ENCODE peak calls at places on chromosomes 4 and X, in eight cellular contexts. K is colonic mucosa; D is lower lobe of right lung; O is IMR-90; Z is GM12864; W is nephron progenitor cell; P is T-cell; R is activated CD4-positive, CD25-positive, alpha-beta regulatory T cell treated with anti-CD3 and anti-CD28 coated beads, Interleukin-2, amount 50 U/mL, for 72 hours. A is an unnamed sample.
A peak's percentile ranks its signal among the peaks of the same experiment; 100 is the strongest.

GRCh38 chr4:76420901-76421581 is at the start of gene CCDC158:
- DNase-seq in K (peak; percentile 18), D (no peak), O (no peak), Z (no peak), W (no peak), P (peak; percentile 5), R (no peak), A (no peak)

GRCh38 chrX:81195712-81196111 is 6.0 kb downstream of the HMGN5 start:
- DNase-seq in K (peak; percentile 68), D (no peak), O (peak; percentile 52), Z (no peak), W (peak; percentile 49), P (peak; percentile 20), R (peak; percentile 57), A (peak; percentile 53)

GRCh38 chr4:100079264-100079663 is 111.0 kb downstream of the DDIT4L start:
- DNase-seq in K (no peak), D (no peak), O (no peak), Z (no peak), W (no peak), P (no peak), R (no peak), A (no peak)

GRCh38 chr4:151409470-151410313 is 716 bp downstream of the FHIP1A start:
- DNase-seq in K (peak; percentile 77), D (peak; percentile 47), O (no peak), Z (no peak), W (peak; percentile 66), P (no peak), R (no peak), A (peak; percentile 9)

GRCh38 chr4:94947681-94948108 is 189.9 kb downstream of the BMPR1B start:
- DNase-seq in K (no peak), D (no peak), O (no peak), Z (no peak), W (no peak), P (no peak), R (no peak), A (no peak)

GRCh38 chr4:183522821-183523220 is 18.0 kb downstream of the ING2 start:
- DNase-seq in K (no peak), D (no peak), O (no peak), Z (no peak), W (no peak), P (no peak), R (no peak), A (no peak)

GRCh38 chr4:152937535-152938236 is 1.6 kb downstream of the FHDC1 start:
- DNase-seq in K (peak; percentile 57), D (peak; percentile 63), O (peak; percentile 21), Z (no peak), W (peak; percentile 57), P (no peak), R (no peak), A (no peak)

GRCh38 chr4:48575964-48576363 is 85.9 kb downstream of the ZAR1 start:
- DNase-seq in K (no peak), D (no peak), O (peak; percentile 75), Z (no peak), W (no peak), P (no peak), R (no peak), A (no peak)

GRCh38 chr4:119087656-119088055 is 48.0 kb upstream of the MYOZ2 start:
- DNase-seq in K (no peak), D (no peak), O (no peak), Z (no peak), W (no peak), P (no peak), R (no peak), A (no peak)

GRCh38 chr4:140557831-140558435 is 10.8 kb downstream of the UCP1 start:
- DNase-seq in K (no peak), D (no peak), O (peak; percentile 4), Z (no peak), W (no peak), P (no peak), R (no peak), A (no peak)

GRCh38 chrX:3712870-3713224 is 602 bp downstream of the PRKX start:
- DNase-seq in K (peak; percentile 38), D (peak; percentile 48), O (no peak), Z (no peak), W (no peak), P (no peak), R (no peak), A (no peak)

GRCh38 chrX:905828-906566 is 275.4 kb downstream of the SHOX start:
- DNase-seq in K (no peak), D (no peak), O (no peak), Z (no peak), W (no peak), P (no peak), R (no peak), A (no peak)

GRCh38 chr4:138113819-138114415 is 128.2 kb downstream of the SLC7A11 start:
- DNase-seq in K (no peak), D (no peak), O (peak; percentile 74), Z (no peak), W (no peak), P (no peak), R (no peak), A (no peak)

GRCh38 chr4:54095110-54095800 is 4.7 kb upstream of the GSX2 start:
- DNase-seq in K (no peak), D (no peak), O (no peak), Z (no peak), W (peak; percentile 35), P (no peak), R (no peak), A (no peak)

GRCh38 chr4:152510349-152511147 is 25.3 kb downstream of the FBXW7 start:
- DNase-seq in K (no peak), D (no peak), O (no peak), Z (no peak), W (no peak), P (no peak), R (no peak), A (no peak)

GRCh38 chr4:136750898-136751297 is 781.4 kb downstream of the PCDH18 start:
- DNase-seq in K (no peak), D (no peak), O (peak; percentile 60), Z (no peak), W (no peak), P (no peak), R (no peak), A (no peak)